ENCODE peak calls at places on chromosome 19, in seven cellular contexts. V, L, A, M, W, G and Q are unnamed samples.

GRCh38 chr19:7442423-7442822 is 46.4 kb downstream of the PEX11G start:
- DNase-seq in L (no peak), A (no peak), W (no peak), M (no peak), V (no peak), G (no peak), Q (no peak)

GRCh38 chr19:36115453-36116343 is at the start of gene TBCB:
- DNase-seq in V (no peak), L (no peak), A (no peak), G (no peak), W (peak; percentile 90), M (peak; percentile 78), Q (no peak)

GRCh38 chr19:51274371-51274770 is 23.5 kb downstream of the SIGLECL1 start:
- DNase-seq in L (no peak), V (no peak), A (no peak), W (no peak), M (no peak), G (no peak), Q (no peak)

GRCh38 chr19:35327642-35328041 is 1.3 kb upstream of the CD22 start:
- DNase-seq in M (peak; percentile 43), G (no peak), L (peak; percentile 29), W (no peak), A (no peak), V (no peak), Q (no peak)

GRCh38 chr19:31054430-31054829 is 294.8 kb downstream of the TSHZ3 start:
- DNase-seq in W (peak; percentile 47), L (peak; percentile 15), M (peak; percentile 79), A (no peak), G (no peak), V (peak; percentile 64), Q (peak; percentile 33)

GRCh38 chr19:12974301-12975220 is 5.2 kb downstream of the DAND5 start:
- DNase-seq in L (no peak), A (no peak), V (no peak), G (no peak), M (no peak), W (no peak), Q (no peak)

GRCh38 chr19:1883784-1884183 is 1.5 kb downstream of the ABHD17A start:
- DNase-seq in L (no peak), A (no peak), M (no peak), G (no peak), V (peak; percentile 10), W (peak; percentile 49), Q (no peak)

GRCh38 chr19:1823020-1823419 is 10.9 kb upstream of the ATP8B3 start:
- DNase-seq in M (no peak), W (no peak), A (no peak), G (no peak), L (no peak), V (no peak), Q (no peak)

GRCh38 chr19:2171349-2172145 is 7.8 kb downstream of the DOT1L start:
- DNase-seq in A (no peak), V (no peak), L (no peak), M (peak; percentile 49), W (peak; percentile 98), G (no peak), Q (no peak)

GRCh38 chr19:44455100-44455499 is 6.8 kb upstream of the ZNF229 start:
- DNase-seq in M (no peak), L (no peak), G (no peak), W (no peak), V (no peak), A (no peak), Q (no peak)

GRCh38 chr19:35509861-35510625 is 3.4 kb downstream of the DMKN start:
- DNase-seq in W (peak; percentile 83), A (peak; percentile 48), V (peak; percentile 82), L (peak; percentile 81), G (peak; percentile 58), M (peak; percentile 97), Q (no peak)

GRCh38 chr19:1154731-1155351 is 19.2 kb downstream of the SBNO2 start:
- DNase-seq in A (peak; percentile 67), L (no peak), G (no peak), W (no peak), V (peak; percentile 97), M (no peak), Q (peak; percentile 84)

GRCh38 chr19:1826557-1827521 is 14.8 kb upstream of the ATP8B3 start:
- DNase-seq in A (no peak), M (peak; percentile 42), L (no peak), G (no peak), V (no peak), W (no peak), Q (no peak)

GRCh38 chr19:43498233-43498830 is 6.2 kb downstream of the PHLDB3 start:
- DNase-seq in V (no peak), G (no peak), A (no peak), L (no peak), M (no peak), W (no peak), Q (no peak)

GRCh38 chr19:46193678-46194077 is 35.9 kb upstream of the IGFL1 start:
- DNase-seq in M (no peak), W (no peak), G (no peak), L (no peak), A (no peak), V (no peak), Q (no peak)

GRCh38 chr19:7415163-7415856 is 66.6 kb downstream of the ARHGEF18 start:
- DNase-seq in G (no peak), V (peak; percentile 18), A (peak; percentile 38), M (no peak), L (no peak), W (no peak), Q (peak; percentile 50)

GRCh38 chr19:40862785-40863184 is 12.5 kb upstream of the CYP2A6 start:
- DNase-seq in G (no peak), A (no peak), L (no peak), M (no peak), V (peak; percentile 41), W (no peak), Q (peak; percentile 58)

GRCh38 chr19:35045667-35046300 is 4.3 kb downstream of the HPN start:
- DNase-seq in V (no peak), G (no peak), L (no peak), M (peak; percentile 63), W (peak; percentile 70), A (peak; percentile 25), Q (no peak)

GRCh38 chr19:53172892-53173291 is 14.0 kb upstream of the ZNF347 start:
- DNase-seq in L (no peak), W (no peak), G (no peak), A (no peak), V (no peak), M (no peak), Q (no peak)

GRCh38 chr19:34241513-34242337 is 12.6 kb upstream of the GARRE1 start:
- DNase-seq in L (no peak), A (peak; percentile 19), M (peak; percentile 87), V (no peak), G (no peak), W (peak; percentile 39), Q (no peak)

GRCh38 chr19:38197937-38198704 is 25.9 kb downstream of the DPF1 start:
- DNase-seq in W (no peak), M (no peak), L (no peak), A (no peak), V (no peak), G (no peak), Q (no peak)

GRCh38 chr19:50555447-50556235 is 12.6 kb downstream of the LRRC4B start:
- DNase-seq in L (peak; percentile 52), G (no peak), V (no peak), A (no peak), W (no peak), M (peak; percentile 68), Q (no peak)

GRCh38 chr19:57245066-57245465 is 4.6 kb downstream of the ZNF805 start:
- DNase-seq in L (no peak), M (no peak), A (no peak), G (no peak), W (no peak), V (no peak), Q (no peak)

GRCh38 chr19:21221653-21222052 is 79.8 kb downstream of the ZNF431 start:
- DNase-seq in G (no peak), V (peak; percentile 28), M (no peak), W (no peak), A (no peak), L (no peak), Q (no peak)

GRCh38 chr19:4088975-4089374 is 22.3 kb upstream of the ZBTB7A start:
- DNase-seq in A (no peak), L (no peak), G (no peak), M (no peak), W (peak; percentile 76), V (no peak), Q (no peak)

GRCh38 chr19:4416268-4416667 is 13.8 kb downstream of the CHAF1A start:
- DNase-seq in G (no peak), A (no peak), M (no peak), V (no peak), W (no peak), L (no peak), Q (no peak)